ENCODE peak calls at places on chromosomes 1 and 21, in seven cellular contexts. J is osteocyte; A is IMR-90; P is activated CD4-positive, alpha-beta T cell treated with anti-CD3 and anti-CD28 coated beads for 48 hours; I is GM12892; R is ACHN; F is hepatic stellate cell. L is an unnamed sample.

GRCh38 chr1:243642936-243643335 is 207.1 kb downstream of the AKT3 start:
- DNase-seq in J (no peak), A (peak; percentile 78), P (no peak), I (no peak), R (no peak), F (no peak), L (no peak)

GRCh38 chr1:10834770-10835412 is 38.4 kb upstream of the CASZ1 start:
- DNase-seq in J (no peak), A (no peak), P (no peak), I (no peak), R (no peak), F (no peak), L (no peak)

GRCh38 chr1:37130221-37130948 is 96.1 kb upstream of the GRIK3 start:
- DNase-seq in J (no peak), A (no peak), P (no peak), I (no peak), R (no peak), F (no peak), L (no peak)

GRCh38 chr1:8533907-8534306 is 216.0 kb downstream of the SLC45A1 start:
- DNase-seq in J (no peak), A (no peak), P (no peak), I (no peak), R (no peak), F (no peak), L (no peak)

GRCh38 chr1:93468681-93469080 is 20.8 kb downstream of the FNBP1L start:
- DNase-seq in J (no peak), A (peak; percentile 22), P (no peak), I (no peak), R (no peak), F (no peak), L (no peak)

GRCh38 chr1:20035114-20035513 is 34.9 kb upstream of the PLA2G5 start:
- DNase-seq in J (no peak), A (no peak), P (no peak), I (no peak), R (no peak), F (no peak), L (no peak)

GRCh38 chr1:91753878-91754277 is 132.1 kb downstream of the TGFBR3 start:
- DNase-seq in J (no peak), A (no peak), P (no peak), I (no peak), R (no peak), F (no peak), L (no peak)

GRCh38 chr1:175499595-175500367 is 243.6 kb downstream of the TNR start:
- DNase-seq in J (no peak), A (no peak), P (no peak), I (no peak), R (no peak), F (no peak), L (no peak)

GRCh38 chr1:167763525-167764220 is 41.9 kb downstream of the MPZL1 start:
- DNase-seq in J (no peak), A (no peak), P (no peak), I (no peak), R (no peak), F (no peak), L (no peak)

GRCh38 chr1:172883844-172884243 is 166.9 kb downstream of the TNFSF18 start:
- DNase-seq in J (no peak), A (no peak), P (peak; percentile 27), I (no peak), R (no peak), F (no peak), L (no peak)

GRCh38 chr1:167791281-167792209 is 69.8 kb downstream of the MPZL1 start:
- DNase-seq in J (no peak), A (peak; percentile 99), P (no peak), I (no peak), R (peak; percentile 73), F (peak; percentile 62), L (no peak)

GRCh38 chr1:18768086-18768485 is 91.4 kb downstream of the TAS1R2 start:
- DNase-seq in J (no peak), A (no peak), P (no peak), I (no peak), R (no peak), F (no peak), L (no peak)

GRCh38 chr1:33916786-33917185 is 52.9 kb downstream of the HMGB4 start:
- DNase-seq in J (no peak), A (no peak), P (no peak), I (no peak), R (no peak), F (no peak), L (no peak)

GRCh38 chr21:27476696-27477095 is 509.8 kb upstream of the ADAMTS5 start:
- DNase-seq in J (no peak), A (peak; percentile 62), P (no peak), I (no peak), R (no peak), F (peak; percentile 41), L (no peak)

GRCh38 chr1:90710579-90711536 is 6.2 kb downstream of the BARHL2 start:
- DNase-seq in J (no peak), A (no peak), P (no peak), I (no peak), R (no peak), F (no peak), L (no peak)

GRCh38 chr1:155078496-155079209 is at the start of gene EFNA3:
- DNase-seq in J (no peak), A (peak; percentile 42), P (peak; percentile 70), I (peak; percentile 93), R (peak; percentile 59), F (peak; percentile 83), L (peak; percentile 86)

L was measured in GM12891.